ENCODE peak calls at places on chromosomes 6 and 20, in nine cellular contexts. E, U, S, I, M, H, D, L and X are unnamed samples.

GRCh38 chr6:129207832-129208231 is 324.9 kb downstream of the LAMA2 start:
- DNase-seq in E (no peak), U (no peak), S (no peak), I (no peak), M (no peak), H (no peak), D (no peak), L (no peak), X (no peak)

GRCh38 chr20:35240083-35240913 is 13.8 kb downstream of the MMP24 start:
- DNase-seq in E (peak), U (no peak), S (no peak), I (no peak), M (no peak), H (no peak), D (no peak), L (no peak), X (no peak)

GRCh38 chr6:79997728-79998127 is 6.7 kb upstream of the TTK start:
- DNase-seq in E (no peak), U (no peak), S (no peak), I (no peak), M (no peak), H (no peak), D (no peak), L (no peak), X (no peak)

GRCh38 chr20:43981535-43981934 is 66.9 kb downstream of the TOX2 start:
- DNase-seq in E (no peak), U (no peak), S (no peak), I (no peak), M (no peak), H (no peak), D (no peak), L (no peak), X (no peak)

GRCh38 chr6:134295953-134296553 is 21.9 kb downstream of the SGK1 start:
- DNase-seq in E (peak), U (peak), S (no peak), I (peak), M (no peak), H (peak), D (peak), L (peak), X (peak)

GRCh38 chr6:28266962-28267694 is at the start of gene ZSCAN26:
- DNase-seq in E (peak), U (peak), S (peak), I (peak), M (peak), H (peak), D (peak), L (peak), X (peak)

GRCh38 chr6:40719671-40720374 is 132.7 kb upstream of the LRFN2 start:
- DNase-seq in E (peak), U (peak), S (no peak), I (peak), M (no peak), H (peak), D (no peak), L (no peak), X (no peak)

GRCh38 chr6:28597924-28598323 is 72.2 kb downstream of the GPX5 start:
- DNase-seq in E (no peak), U (peak), S (no peak), I (no peak), M (no peak), H (peak), D (no peak), L (no peak), X (peak)

GRCh38 chr6:39100358-39100757 is 14.6 kb downstream of the SAYSD1 start:
- DNase-seq in E (no peak), U (no peak), S (no peak), I (no peak), M (no peak), H (no peak), D (no peak), L (no peak), X (no peak)

GRCh38 chr6:168024951-168025510 is 27.6 kb downstream of the KIF25 start:
- DNase-seq in E (no peak), U (no peak), S (no peak), I (no peak), M (no peak), H (no peak), D (no peak), L (no peak), X (no peak)

GRCh38 chr6:33426590-33427563 is 7.0 kb downstream of the SYNGAP1 start:
- DNase-seq in E (no peak), U (no peak), S (no peak), I (no peak), M (no peak), H (no peak), D (no peak), L (no peak), X (no peak)

GRCh38 chr6:74277749-74278148 is 581.7 kb downstream of the CD109 start:
- DNase-seq in E (peak), U (no peak), S (no peak), I (peak), M (no peak), H (no peak), D (peak), L (no peak), X (no peak)

GRCh38 chr20:33387177-33387576 is 14.1 kb downstream of the CDK5RAP1 start:
- DNase-seq in E (peak), U (peak), S (no peak), I (peak), M (no peak), H (peak), D (peak), L (no peak), X (peak)

GRCh38 chr20:50331469-50332251 is 141.0 kb downstream of the CEBPB start:
- DNase-seq in E (no peak), U (no peak), S (no peak), I (no peak), M (no peak), H (no peak), D (no peak), L (no peak), X (peak)

GRCh38 chr6:114343782-114344144 is 940 bp upstream of the HS3ST5 start:
- DNase-seq in E (no peak), U (no peak), S (no peak), I (no peak), M (no peak), H (no peak), D (no peak), L (no peak), X (no peak)

GRCh38 chr20:3697588-3698235 is 14.7 kb downstream of the SIGLEC1 start:
- DNase-seq in E (no peak), U (no peak), S (no peak), I (no peak), M (no peak), H (no peak), D (no peak), L (no peak), X (no peak)

GRCh38 chr6:46932941-46933340 is 11.2 kb upstream of the ADGRF5 start:
- DNase-seq in E (no peak), U (peak), S (no peak), I (peak), M (no peak), H (no peak), D (no peak), L (no peak), X (peak)

GRCh38 chr6:81683928-81684327 is 68.6 kb downstream of the TENT5A start:
- DNase-seq in E (no peak), U (no peak), S (no peak), I (no peak), M (no peak), H (peak), D (no peak), L (no peak), X (no peak)

GRCh38 chr6:134678436-134678889 is 271.4 kb downstream of the ALDH8A1 start:
- DNase-seq in E (peak), U (no peak), S (no peak), I (peak), M (no peak), H (peak), D (peak), L (peak), X (peak)

GRCh38 chr20:10505320-10506226 is 70.5 kb downstream of the SLX4IP start:
- DNase-seq in E (no peak), U (no peak), S (no peak), I (peak), M (no peak), H (no peak), D (no peak), L (no peak), X (no peak)

GRCh38 chr6:104625536-104625935 is 234.2 kb downstream of the HACE1 start:
- DNase-seq in E (no peak), U (no peak), S (no peak), I (peak), M (no peak), H (peak), D (no peak), L (no peak), X (no peak)

GRCh38 chr20:36093025-36093803 is 61.3 kb upstream of the EPB41L1 start:
- DNase-seq in E (peak), U (peak), S (peak), I (peak), M (no peak), H (no peak), D (peak), L (no peak), X (peak)

GRCh38 chr20:17868700-17869231 is 99.8 kb downstream of the SNX5 start:
- DNase-seq in E (no peak), U (no peak), S (no peak), I (no peak), M (no peak), H (no peak), D (no peak), L (no peak), X (no peak)

GRCh38 chr6:146923434-146923833 is 280.8 kb upstream of the STXBP5 start:
- DNase-seq in E (no peak), U (no peak), S (no peak), I (no peak), M (no peak), H (no peak), D (no peak), L (no peak), X (no peak)